ENCODE peak calls at places on chromosomes 2 and 18, in four cellular contexts. W is DND-41, Y is fibroblast of lung, M is GM23248. B is an unnamed sample.

GRCh38 chr2:9518163-9518562 is 37.5 kb downstream of the ADAM17 start:
- DNase-seq in W (no peak), M (no peak), Y (no peak), B (no peak)

GRCh38 chr2:220856486-220856885 is 715.6 kb downstream of the EPHA4 start:
- DNase-seq in Y (no peak), W (no peak), M (no peak), B (no peak)

GRCh38 chr18:60692277-60692676 is 319.7 kb upstream of the MC4R start:
- DNase-seq in W (no peak), M (no peak), Y (no peak), B (no peak)

GRCh38 chr2:188079176-188079575 is 212.5 kb upstream of the GULP1 start:
- DNase-seq in M (peak), Y (peak), W (no peak), B (no peak)

GRCh38 chr18:32301976-32302743 is 112.3 kb downstream of the MEP1B start:
- DNase-seq in W (no peak), M (peak), Y (peak), B (no peak)

GRCh38 chr18:75316826-75317225 is 106.2 kb downstream of the TSHZ1 start:
- DNase-seq in Y (no peak), M (no peak), W (no peak), B (no peak)

GRCh38 chr18:74935411-74935810 is 273.5 kb downstream of the PTGR3 start:
- DNase-seq in M (no peak), W (no peak), Y (peak), B (no peak)

GRCh38 chr2:12031871-12032270 is 285.4 kb downstream of the LPIN1 start:
- DNase-seq in Y (no peak), W (no peak), M (no peak), B (no peak)

GRCh38 chr18:33584845-33585775 is 7.1 kb downstream of the ASXL3 start:
- DNase-seq in W (no peak), M (no peak), Y (no peak), B (peak)

GRCh38 chr2:54574107-54574859 is 118.2 kb downstream of the SPTBN1 start:
- DNase-seq in M (peak), W (peak), Y (peak), B (no peak)

GRCh38 chr18:36315736-36316135 is 18.2 kb downstream of the FHOD3 start:
- DNase-seq in Y (peak), W (no peak), M (peak), B (no peak)

GRCh38 chr2:210620456-210620855 is 64.1 kb downstream of the CPS1 start:
- DNase-seq in Y (peak), W (no peak), M (peak), B (no peak)

GRCh38 chr18:12885500-12885899 is 1.5 kb upstream of the PTPN2 start:
- DNase-seq in Y (no peak), M (no peak), W (no peak), B (no peak)

GRCh38 chr2:142871396-142871795 is 6.1 kb upstream of the KYNU start:
- DNase-seq in W (no peak), Y (no peak), M (no peak), B (no peak)

GRCh38 chr2:230779141-230779523 is 66.5 kb downstream of the CAB39 start:
- DNase-seq in W (no peak), Y (no peak), M (no peak), B (no peak)

GRCh38 chr2:44215827-44216226 is 47.2 kb downstream of the PPM1B start:
- DNase-seq in W (no peak), M (no peak), Y (no peak), B (no peak)

GRCh38 chr2:237920673-237921072 is 46.1 kb upstream of the UBE2F start:
- DNase-seq in M (peak), Y (no peak), W (no peak), B (no peak)

GRCh38 chr2:3639653-3640052 is 18.3 kb upstream of the ALLC start:
- DNase-seq in Y (no peak), M (no peak), W (no peak), B (no peak)

GRCh38 chr18:27713727-27714080 is 463.2 kb downstream of the CDH2 start:
- DNase-seq in M (peak), Y (peak), W (no peak), B (no peak)

GRCh38 chr18:12296457-12296856 is 11.6 kb upstream of the TUBB6 start:
- DNase-seq in M (no peak), Y (no peak), W (no peak), B (no peak)

GRCh38 chr2:70514612-70515055 is 39.0 kb downstream of the TGFA start:
- DNase-seq in Y (no peak), W (no peak), M (no peak), B (no peak)

GRCh38 chr2:135916232-135916631 is 40.0 kb upstream of the MCM6 start:
- DNase-seq in M (peak), W (no peak), Y (peak), B (peak)

GRCh38 chr18:25457636-25458035 is 105.7 kb upstream of the ZNF521 start:
- DNase-seq in W (no peak), Y (peak), M (peak), B (no peak)

GRCh38 chr2:220940646-220941045 is 631.5 kb downstream of the EPHA4 start:
- DNase-seq in M (no peak), W (no peak), Y (no peak), B (no peak)

GRCh38 chr2:10214179-10214578 is 88.5 kb upstream of the HPCAL1 start:
- DNase-seq in Y (no peak), W (no peak), M (no peak), B (no peak)

GRCh38 chr18:51427012-51427411 is 229.5 kb upstream of the MEX3C start:
- DNase-seq in Y (peak), M (no peak), W (no peak), B (no peak)

GRCh38 chr18:35143615-35144596 is 96.9 kb upstream of the ZNF397 start:
- DNase-seq in W (peak), Y (peak), M (peak), B (peak)

DNA sequence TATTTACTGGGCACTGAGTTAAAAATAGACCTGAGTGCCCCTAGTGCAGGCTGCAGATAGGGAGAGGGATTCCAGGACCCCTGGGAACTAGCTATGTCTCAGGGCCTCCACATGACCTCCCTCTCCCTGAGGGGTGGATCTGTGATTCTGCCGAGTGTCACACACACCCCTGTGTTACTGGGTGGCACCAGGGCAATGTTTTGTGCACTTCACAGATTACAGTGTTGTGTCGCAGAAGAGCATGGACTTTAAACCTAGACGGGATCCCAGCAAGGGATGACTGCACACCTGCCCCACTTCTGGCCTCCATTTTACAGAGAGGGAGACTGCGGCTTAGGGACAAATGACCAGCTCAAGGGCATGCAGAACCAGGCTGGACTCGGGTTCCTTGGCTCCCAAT is 65.6 kb downstream of the ZFP36L2 start:
- DNase-seq in M (no peak), Y (no peak), W (no peak), B (no peak)
- H3K27ac ChIP-seq in M (no peak), Y (no peak), W (peak), B (no peak)

GRCh38 chr2:218366621-218367414 is 10.2 kb downstream of the CATIP start:
- DNase-seq in M (no peak), Y (no peak), W (no peak), B (no peak)
- H2AFZ ChIP-seq in M (peak), Y (no peak), W (no peak), B (peak)

DNA sequence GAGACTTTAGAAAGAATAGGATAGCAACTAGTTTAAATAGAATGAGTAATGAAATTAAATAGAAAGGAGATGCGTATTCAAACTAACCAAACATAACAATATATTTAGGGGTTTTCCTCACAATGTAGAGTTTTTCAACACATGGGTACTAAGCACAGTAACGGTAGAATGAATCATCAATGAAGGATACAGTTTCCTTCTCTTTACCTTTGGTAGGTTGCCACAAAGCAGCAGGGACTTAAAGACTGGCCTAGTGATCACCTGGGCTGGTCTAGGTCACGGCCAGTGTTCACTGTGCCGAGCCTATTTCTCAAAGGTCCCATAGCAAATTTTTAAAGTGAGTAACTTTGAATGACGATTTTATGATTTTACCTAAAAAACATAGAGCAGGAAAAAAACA is 311.7 kb downstream of the XIRP2 start:
- DNase-seq in M (no peak), W (no peak), Y (no peak), B (no peak)
- H3K27ac ChIP-seq in M (no peak), W (no peak), Y (no peak), B (no peak)

GRCh38 chr2:163984991-163985390 is 249.2 kb upstream of the FIGN start:
- DNase-seq in W (no peak), M (no peak), Y (no peak), B (no peak)
- H2AFZ ChIP-seq in W (no peak), M (no peak), Y (no peak), B (peak)

GRCh38 chr2:68252407-68253210 is at the start of gene PPP3R1:
- DNase-seq in M (peak), W (peak), Y (peak), B (peak)

GRCh38 chr2:68253211-68254068 is 1.1 kb upstream of the PPP3R1 start:
- DNase-seq in M (peak), W (peak), Y (peak), B (peak)

GRCh38 chr2:68251855-68252406 is 401 bp downstream of the PPP3R1 start:
- DNase-seq in M (peak), W (no peak), Y (no peak), B (peak)

GRCh38 chr2:68258854-68259253 is 6.5 kb upstream of the PPP3R1 start:
- DNase-seq in W (no peak), M (peak), Y (peak), B (no peak)

GRCh38 chr2:68255736-68256450 is 3.6 kb upstream of the PPP3R1 start:
- DNase-seq in M (peak), Y (peak), W (no peak), B (no peak)
- H3K27ac ChIP-seq in M (peak), Y (no peak), W (no peak), B (no peak)

DNA sequence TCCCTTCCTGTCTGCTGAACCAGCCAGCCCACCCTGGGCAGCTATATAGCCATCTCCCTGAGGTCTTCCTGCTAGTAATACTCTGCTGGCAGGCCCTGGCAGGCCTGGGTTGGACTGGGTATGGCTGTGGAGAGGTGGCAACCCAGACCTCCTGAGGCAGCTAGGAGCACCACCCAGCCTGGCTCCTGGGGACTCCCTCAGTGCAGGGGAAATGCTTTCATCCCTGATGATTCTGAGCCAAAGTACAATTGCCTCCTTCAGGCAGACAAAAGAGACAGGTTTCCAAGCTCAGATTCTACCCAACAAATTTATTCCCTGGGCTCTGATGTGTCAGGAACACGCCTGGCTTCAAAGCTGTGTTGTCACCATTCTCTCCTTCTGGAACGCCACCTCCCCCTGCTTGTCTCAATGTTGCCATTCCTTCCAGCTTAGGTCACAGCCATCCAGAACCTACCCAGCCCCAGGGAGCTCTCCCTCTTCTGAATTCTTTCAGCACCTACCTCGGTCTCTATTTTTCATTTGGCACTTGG is 4.7 kb upstream of the DNAJB2 start:
- DNase-seq in Y (peak), M (peak), W (no peak), B (no peak)
- H2AFZ ChIP-seq in Y (peak), M (no peak), W (no peak), B (peak)

DNA sequence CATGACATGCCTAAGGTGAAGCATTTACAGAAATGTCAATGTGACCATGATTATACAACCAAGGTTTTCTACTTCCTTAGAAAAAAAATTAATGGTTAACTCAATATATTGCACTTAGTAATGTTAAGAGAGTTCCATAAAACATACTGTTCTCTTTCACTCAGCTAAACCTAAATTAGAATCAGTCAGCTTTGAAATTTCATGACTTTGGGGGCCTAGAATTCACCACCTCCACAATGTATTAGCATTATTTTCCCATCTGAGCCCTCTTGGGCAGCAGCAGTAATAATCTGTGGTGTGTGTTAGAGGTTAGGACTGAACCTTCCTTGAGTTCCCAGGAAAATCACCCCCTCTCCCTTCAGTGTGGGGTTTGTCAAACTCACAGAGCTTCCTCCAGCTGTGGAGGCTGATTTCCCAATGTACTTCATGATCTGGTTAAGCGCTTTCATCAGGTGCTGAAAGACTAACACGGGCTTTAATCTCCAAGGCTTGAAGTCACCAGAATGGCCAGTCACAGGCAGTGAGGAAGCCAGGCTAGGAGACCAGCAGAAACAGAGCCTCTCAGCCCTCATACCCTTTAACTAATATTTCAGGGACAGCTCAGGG is 7.1 kb upstream of the UPP2 start:
- DNase-seq in Y (no peak), M (no peak), W (no peak), B (no peak)
- H3K27ac ChIP-seq in Y (no peak), M (no peak), W (no peak), B (no peak)